ENCODE peak calls at places on chromosomes 16 and 17, in four cellular contexts. H is HCT116, S is K562, Z is H1. V is an unnamed sample.

GRCh38 chr16:920722-921121 is 50.1 kb downstream of the LMF1 start:
- DNase-seq in Z (no peak), H (no peak), S (no peak), V (no peak)

GRCh38 chr17:50918933-50919296 is 52.8 kb upstream of the TOB1 start:
- DNase-seq in S (no peak), Z (no peak), H (no peak), V (no peak)

GRCh38 chr16:88768041-88768876 is 16.8 kb downstream of the PIEZO1 start:
- DNase-seq in H (no peak), S (peak; percentile 68), Z (no peak), V (peak; percentile 42)

GRCh38 chr16:1195393-1195666 is 29.7 kb downstream of the TPSG1 start:
- DNase-seq in Z (no peak), S (no peak), H (no peak), V (no peak)

GRCh38 chr16:58948244-58948643 is 214.1 kb upstream of the GOT2 start:
- DNase-seq in S (no peak), H (no peak), Z (no peak), V (no peak)

GRCh38 chr16:17334096-17334495 is 136.7 kb downstream of the XYLT1 start:
- DNase-seq in Z (no peak), S (no peak), H (no peak), V (no peak)

GRCh38 chr17:46832945-46833839 is 14.7 kb upstream of the WNT3 start:
- DNase-seq in Z (no peak), H (no peak), S (no peak), V (peak; percentile 52)

GRCh38 chr16:53282975-53283946 is 151.0 kb upstream of the RBL2 start:
- DNase-seq in H (peak; percentile 46), Z (no peak), S (peak; percentile 21), V (peak; percentile 12)

GRCh38 chr16:77881355-77882003 is 93.1 kb downstream of the VAT1L start:
- DNase-seq in H (no peak), S (no peak), Z (no peak), V (no peak)

GRCh38 chr16:70635356-70636016 is 10.9 kb upstream of the IL34 start:
- DNase-seq in H (no peak), Z (no peak), S (no peak), V (no peak)

GRCh38 chr16:65481956-65482355 is 360.1 kb upstream of the CDH11 start:
- DNase-seq in H (no peak), S (no peak), Z (no peak), V (no peak)

GRCh38 chr17:59001158-59001814 is 105.4 kb downstream of the TRIM37 start:
- DNase-seq in Z (no peak), S (peak; percentile 19), H (no peak), V (no peak)

GRCh38 chr17:82667668-82668000 is 19.4 kb upstream of the WDR45B start:
- DNase-seq in H (no peak), Z (no peak), S (no peak), V (no peak)

GRCh38 chr17:15907290-15907689 is 37.6 kb upstream of the ADORA2B start:
- DNase-seq in S (no peak), H (no peak), Z (no peak), V (no peak)

GRCh38 chr16:74264806-74265205 is 31.8 kb upstream of the PSMD7 start:
- DNase-seq in Z (no peak), S (no peak), H (no peak), V (no peak)

GRCh38 chr16:15907863-15908478 is 19.6 kb upstream of the CEP20 start:
- DNase-seq in H (peak; percentile 91), Z (peak; percentile 59), S (peak; percentile 94), V (peak; percentile 91)

GRCh38 chr16:3023415-3023668 is 400 bp downstream of the HCFC1R1 start:
- DNase-seq in Z (no peak), S (no peak), H (peak; percentile 73), V (peak; percentile 67)

GRCh38 chr17:62720126-62720850 is 87.8 kb downstream of the MARCHF10 start:
- DNase-seq in H (no peak), S (peak; percentile 24), Z (no peak), V (peak; percentile 67)
- TF ChIP-seq JUND in H (no peak), S (no peak), Z (no peak), V (no peak)

DNA sequence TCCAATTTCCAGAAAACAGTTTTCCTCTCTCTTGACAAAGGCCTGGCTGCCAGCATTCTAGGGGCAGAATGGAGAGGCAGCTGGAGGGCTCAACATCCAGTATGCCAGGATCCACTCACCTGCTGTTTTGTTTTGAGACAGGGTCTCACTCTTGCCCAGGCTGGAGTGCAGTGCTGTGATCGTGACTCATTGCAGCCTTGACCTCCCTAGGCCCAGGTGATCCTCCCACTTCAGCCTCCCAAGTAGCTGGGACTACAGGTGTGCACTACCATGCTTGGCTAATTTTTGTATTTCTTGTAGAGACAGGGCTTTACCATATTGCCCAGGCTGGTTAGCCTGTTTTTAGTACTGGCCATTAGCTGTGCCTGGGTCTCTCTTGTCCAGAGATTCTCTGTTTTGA is 29.1 kb upstream of the FOXJ1 start:
- DNase-seq in Z (no peak), S (no peak), H (no peak), V (no peak)
- TF ChIP-seq JUND in Z (no peak), S (no peak), H (no peak), V (no peak)

DNA sequence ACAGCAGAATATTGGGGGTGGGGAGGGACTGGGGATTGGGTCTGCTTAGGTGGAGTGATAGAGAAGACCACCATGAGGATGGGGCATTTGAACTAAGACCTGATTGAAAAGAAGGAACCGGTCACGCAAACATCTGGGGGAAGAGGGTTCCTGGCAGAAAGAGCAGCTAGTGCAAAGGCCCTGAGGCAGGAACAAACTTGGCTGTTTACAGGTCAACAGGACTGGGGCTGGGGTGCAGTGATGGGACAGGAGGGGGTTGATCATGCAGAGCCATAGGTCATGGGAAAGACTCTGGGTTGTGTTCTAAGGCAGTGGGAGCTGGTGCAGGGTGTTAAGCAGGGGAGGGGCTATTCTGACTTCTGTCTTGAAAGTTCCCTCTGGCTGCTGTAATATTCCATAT is 1.9 kb downstream of the DRG2 start:
- DNase-seq in S (no peak), H (no peak), Z (no peak), V (no peak)
- TF ChIP-seq JUND in S (no peak), H (no peak), Z (no peak), V (no peak)

GRCh38 chr17:62821213-62822079 is 13.3 kb upstream of the MARCHF10 start:
- DNase-seq in H (no peak), S (no peak), Z (no peak), V (no peak)
- TF ChIP-seq JUND in H (no peak), S (no peak), Z (no peak), V (no peak)

V was measured in T47D.